ENCODE peak calls at places on chromosomes 1 and 21, in eight cellular contexts. One of them, this sample, is unnamed. For H3K9me3, the result is how much of the 10 kb centered on the place peaks cover.

GRCh38 chr1:182229907-182230522 is 161.6 kb downstream of the GLUL start:
- DNase-seq in ascending aorta: no peak
- DNase-seq in stomach: no peak
- DNase-seq in kidney: no peak
- DNase-seq in upper lobe of left lung: no peak
- DNase-seq in adipocyte: peak
- DNase-seq in fibroblast of lung: no peak
- DNase-seq in aorta: no peak
- DNase-seq in this sample: no peak

GRCh38 chr1:64171797-64172281 is 31.6 kb upstream of the UBE2U start:
- DNase-seq in kidney: no peak
- DNase-seq in aorta: no peak
- DNase-seq in upper lobe of left lung: no peak
- DNase-seq in stomach: no peak
- DNase-seq in fibroblast of lung: peak
- DNase-seq in ascending aorta: no peak
- DNase-seq in adipocyte: peak
- DNase-seq in this sample: no peak

GRCh38 chr1:6257541-6258069 is 3.3 kb downstream of the GPR153 start:
- DNase-seq in stomach: no peak
- DNase-seq in adipocyte: no peak
- DNase-seq in fibroblast of lung: no peak
- DNase-seq in kidney: no peak
- DNase-seq in upper lobe of left lung: no peak
- DNase-seq in aorta: no peak
- DNase-seq in ascending aorta: no peak
- DNase-seq in this sample: no peak

GRCh38 chr1:165354739-165355138 is 1.8 kb downstream of the LMX1A start:
- DNase-seq in upper lobe of left lung: no peak
- DNase-seq in stomach: no peak
- DNase-seq in ascending aorta: no peak
- DNase-seq in adipocyte: no peak
- DNase-seq in kidney: no peak
- DNase-seq in aorta: no peak
- DNase-seq in fibroblast of lung: no peak
- DNase-seq in this sample: no peak

GRCh38 chr1:160161965-160162705 is 10.7 kb downstream of the ATP1A4 start:
- DNase-seq in kidney: no peak
- DNase-seq in stomach: no peak
- DNase-seq in aorta: no peak
- DNase-seq in upper lobe of left lung: peak
- DNase-seq in adipocyte: peak
- DNase-seq in fibroblast of lung: peak
- DNase-seq in ascending aorta: no peak
- DNase-seq in this sample: no peak

GRCh38 chr1:156241311-156241811 is 623 bp upstream of the BGLAP start:
- DNase-seq in kidney: no peak
- DNase-seq in fibroblast of lung: peak
- DNase-seq in adipocyte: no peak
- DNase-seq in upper lobe of left lung: no peak
- DNase-seq in aorta: no peak
- DNase-seq in stomach: no peak
- DNase-seq in ascending aorta: no peak
- DNase-seq in this sample: no peak

GRCh38 chr1:8076171-8076570 is 50.1 kb upstream of the ERRFI1 start:
- DNase-seq in ascending aorta: no peak
- DNase-seq in aorta: no peak
- DNase-seq in adipocyte: no peak
- DNase-seq in fibroblast of lung: no peak
- DNase-seq in stomach: peak
- DNase-seq in kidney: no peak
- DNase-seq in upper lobe of left lung: peak
- DNase-seq in this sample: no peak

GRCh38 chr1:1160281-1160930 is 13.3 kb upstream of the TTLL10 start:
- DNase-seq in fibroblast of lung: no peak
- DNase-seq in upper lobe of left lung: no peak
- DNase-seq in adipocyte: no peak
- DNase-seq in ascending aorta: no peak
- DNase-seq in kidney: no peak
- DNase-seq in aorta: no peak
- DNase-seq in stomach: no peak
- DNase-seq in this sample: no peak

GRCh38 chr1:20551945-20552727 is at the start of gene FAM43B:
- DNase-seq in upper lobe of left lung: no peak
- DNase-seq in ascending aorta: no peak
- DNase-seq in fibroblast of lung: peak
- DNase-seq in aorta: peak
- DNase-seq in kidney: peak
- DNase-seq in stomach: no peak
- DNase-seq in adipocyte: peak
- DNase-seq in this sample: no peak

GRCh38 chr1:68453060-68453665 is 3.4 kb upstream of the RPE65 start:
- DNase-seq in adipocyte: peak
- DNase-seq in upper lobe of left lung: no peak
- DNase-seq in stomach: no peak
- DNase-seq in ascending aorta: no peak
- DNase-seq in aorta: no peak
- DNase-seq in fibroblast of lung: peak
- DNase-seq in kidney: no peak
- DNase-seq in this sample: no peak

DNA sequence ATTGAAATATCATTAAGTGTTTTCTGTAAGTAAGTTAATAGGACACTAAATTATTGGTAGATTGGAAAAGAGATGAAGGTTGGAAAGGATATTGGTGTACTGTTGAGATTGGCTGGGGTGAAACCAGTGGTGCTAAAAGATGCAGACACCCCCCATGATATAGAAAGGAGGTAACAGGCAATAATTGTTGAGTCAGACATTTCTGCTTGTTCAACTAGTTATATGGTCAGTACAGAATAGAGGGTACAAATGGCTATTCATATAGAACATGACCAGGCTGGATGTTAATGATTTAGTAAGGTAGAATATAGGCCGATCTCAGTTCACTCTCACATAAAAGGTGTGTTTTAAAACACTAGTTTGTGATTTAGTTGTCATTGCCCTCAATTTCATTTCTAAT is 104.5 kb downstream of the POU2F1 start:
- DNase-seq in aorta: no peak
- DNase-seq in stomach: no peak
- DNase-seq in ascending aorta: no peak
- DNase-seq in fibroblast of lung: no peak
- DNase-seq in kidney: no peak
- DNase-seq in adipocyte: no peak
- DNase-seq in upper lobe of left lung: no peak
- DNase-seq in this sample: no peak
- H3K9me3 ChIP-seq in aorta: under half
- H3K9me3 ChIP-seq in stomach: under half
- H3K9me3 ChIP-seq in ascending aorta: under half
- H3K9me3 ChIP-seq in fibroblast of lung: under half
- H3K9me3 ChIP-seq in kidney: under half
- H3K9me3 ChIP-seq in adipocyte: under half
- H3K9me3 ChIP-seq in upper lobe of left lung: under half
- H3K9me3 ChIP-seq in this sample: under half

GRCh38 chr21:40129809-40130208 is 262.6 kb downstream of the PCP4 start:
- DNase-seq in kidney: no peak
- DNase-seq in stomach: no peak
- DNase-seq in aorta: no peak
- DNase-seq in upper lobe of left lung: no peak
- DNase-seq in adipocyte: no peak
- DNase-seq in fibroblast of lung: no peak
- DNase-seq in ascending aorta: no peak
- DNase-seq in this sample: no peak

GRCh38 chr21:40128891-40129290 is 261.7 kb downstream of the PCP4 start:
- DNase-seq in fibroblast of lung: no peak
- DNase-seq in aorta: no peak
- DNase-seq in adipocyte: no peak
- DNase-seq in kidney: peak
- DNase-seq in stomach: no peak
- DNase-seq in ascending aorta: no peak
- DNase-seq in upper lobe of left lung: no peak
- DNase-seq in this sample: no peak

GRCh38 chr21:40134731-40135492 is 267.7 kb downstream of the PCP4 start:
- DNase-seq in fibroblast of lung: no peak
- DNase-seq in stomach: no peak
- DNase-seq in kidney: no peak
- DNase-seq in aorta: no peak
- DNase-seq in upper lobe of left lung: no peak
- DNase-seq in adipocyte: no peak
- DNase-seq in ascending aorta: no peak
- DNase-seq in this sample: no peak

GRCh38 chr21:40130476-40130875 is 263.2 kb downstream of the PCP4 start:
- DNase-seq in ascending aorta: no peak
- DNase-seq in aorta: no peak
- DNase-seq in fibroblast of lung: no peak
- DNase-seq in stomach: no peak
- DNase-seq in upper lobe of left lung: no peak
- DNase-seq in adipocyte: no peak
- DNase-seq in kidney: no peak
- DNase-seq in this sample: no peak
- H3K9me3 ChIP-seq in ascending aorta: under half
- H3K9me3 ChIP-seq in aorta: under half
- H3K9me3 ChIP-seq in fibroblast of lung: under half
- H3K9me3 ChIP-seq in stomach: under half
- H3K9me3 ChIP-seq in upper lobe of left lung: under half
- H3K9me3 ChIP-seq in adipocyte: under half
- H3K9me3 ChIP-seq in kidney: under half
- H3K9me3 ChIP-seq in this sample: under half

GRCh38 chr1:247047260-247047659 is 31.4 kb downstream of the ZNF670 start:
- DNase-seq in kidney: no peak
- DNase-seq in ascending aorta: no peak
- DNase-seq in stomach: no peak
- DNase-seq in aorta: no peak
- DNase-seq in fibroblast of lung: no peak
- DNase-seq in upper lobe of left lung: no peak
- DNase-seq in adipocyte: no peak
- DNase-seq in this sample: no peak

GRCh38 chr1:247047702-247048101 is 30.9 kb downstream of the ZNF670 start:
- DNase-seq in stomach: no peak
- DNase-seq in ascending aorta: no peak
- DNase-seq in aorta: no peak
- DNase-seq in adipocyte: no peak
- DNase-seq in fibroblast of lung: no peak
- DNase-seq in upper lobe of left lung: no peak
- DNase-seq in kidney: no peak
- DNase-seq in this sample: no peak

GRCh38 chr1:247037483-247038320 is 29.8 kb upstream of the ZNF695 start:
- DNase-seq in ascending aorta: no peak
- DNase-seq in kidney: no peak
- DNase-seq in fibroblast of lung: no peak
- DNase-seq in aorta: no peak
- DNase-seq in adipocyte: no peak
- DNase-seq in stomach: no peak
- DNase-seq in upper lobe of left lung: no peak
- DNase-seq in this sample: no peak

GRCh38 chr1:247043406-247043805 is 35.2 kb downstream of the ZNF670 start:
- DNase-seq in ascending aorta: no peak
- DNase-seq in kidney: no peak
- DNase-seq in upper lobe of left lung: no peak
- DNase-seq in stomach: no peak
- DNase-seq in aorta: no peak
- DNase-seq in fibroblast of lung: no peak
- DNase-seq in adipocyte: no peak
- DNase-seq in this sample: no peak
- H3K9me3 ChIP-seq in ascending aorta: half or more
- H3K9me3 ChIP-seq in kidney: under half
- H3K9me3 ChIP-seq in upper lobe of left lung: half or more
- H3K9me3 ChIP-seq in stomach: under half
- H3K9me3 ChIP-seq in aorta: under half
- H3K9me3 ChIP-seq in fibroblast of lung: under half
- H3K9me3 ChIP-seq in adipocyte: half or more
- H3K9me3 ChIP-seq in this sample: under half

GRCh38 chr21:19553930-19554615 is 1150.5 kb upstream of the TMPRSS15 start:
- DNase-seq in aorta: no peak
- DNase-seq in kidney: no peak
- DNase-seq in ascending aorta: no peak
- DNase-seq in stomach: no peak
- DNase-seq in fibroblast of lung: no peak
- DNase-seq in adipocyte: no peak
- DNase-seq in upper lobe of left lung: no peak
- DNase-seq in this sample: no peak

DNA sequence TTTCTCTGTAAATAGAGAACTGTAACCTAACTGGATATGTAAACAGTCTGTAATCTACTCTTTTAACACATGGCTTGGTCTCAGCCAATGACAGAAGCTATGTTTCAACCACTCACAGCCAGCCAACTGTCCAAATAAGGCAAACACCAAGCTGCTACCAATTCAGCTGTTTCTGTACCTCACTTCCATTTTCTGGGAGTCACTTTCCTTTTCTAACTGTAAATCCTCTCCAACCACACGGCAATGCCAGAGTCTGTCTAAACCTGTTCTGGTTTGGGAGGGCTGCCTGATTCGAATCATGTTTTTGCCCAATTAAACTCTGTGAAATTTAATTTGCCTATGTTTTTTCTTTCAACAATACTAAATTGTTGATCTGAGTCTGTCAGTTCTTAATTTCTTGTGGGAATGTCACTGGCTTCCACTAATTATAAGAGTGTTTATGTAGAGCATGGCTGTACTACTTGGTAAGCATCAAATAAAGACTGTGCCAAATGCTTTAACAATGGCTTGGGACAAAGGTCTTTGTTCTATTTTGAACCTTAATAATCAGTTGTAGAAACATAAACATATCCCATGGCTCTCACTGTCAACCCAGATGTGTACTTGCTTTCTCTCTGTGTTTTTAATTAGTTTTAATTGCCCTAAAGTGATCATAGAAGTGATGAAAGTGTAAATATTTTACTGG is 1144.5 kb upstream of the TMPRSS15 start:
- DNase-seq in ascending aorta: no peak
- DNase-seq in kidney: no peak
- DNase-seq in fibroblast of lung: no peak
- DNase-seq in adipocyte: no peak
- DNase-seq in aorta: no peak
- DNase-seq in stomach: no peak
- DNase-seq in upper lobe of left lung: no peak
- DNase-seq in this sample: no peak
- H3K9me3 ChIP-seq in ascending aorta: under half
- H3K9me3 ChIP-seq in kidney: under half
- H3K9me3 ChIP-seq in fibroblast of lung: under half
- H3K9me3 ChIP-seq in adipocyte: under half
- H3K9me3 ChIP-seq in aorta: under half
- H3K9me3 ChIP-seq in stomach: under half
- H3K9me3 ChIP-seq in upper lobe of left lung: under half
- H3K9me3 ChIP-seq in this sample: under half

GRCh38 chr21:44518684-44519083 is 21.3 kb downstream of the KRTAP10-1 start:
- DNase-seq in adipocyte: no peak
- DNase-seq in fibroblast of lung: no peak
- DNase-seq in upper lobe of left lung: no peak
- DNase-seq in ascending aorta: no peak
- DNase-seq in aorta: no peak
- DNase-seq in stomach: no peak
- DNase-seq in kidney: peak
- DNase-seq in this sample: no peak
- H3K9me3 ChIP-seq in adipocyte: under half
- H3K9me3 ChIP-seq in fibroblast of lung: under half
- H3K9me3 ChIP-seq in upper lobe of left lung: under half
- H3K9me3 ChIP-seq in ascending aorta: under half
- H3K9me3 ChIP-seq in aorta: under half
- H3K9me3 ChIP-seq in stomach: under half
- H3K9me3 ChIP-seq in kidney: under half
- H3K9me3 ChIP-seq in this sample: under half

This sample was measured in pancreas.